ENCODE peak calls at places on chromosomes 4 and X, in seven cellular contexts. Z, R, E, D, H, T and S are unnamed samples.

GRCh38 chr4:25970691-25971427 is 56.8 kb downstream of the SMIM20 start:
- DNase-seq in Z (no peak), R (no peak), E (peak), D (peak), H (peak), T (peak), S (peak)

GRCh38 chr4:182923376-182923775 is 6.2 kb upstream of the DCTD start:
- DNase-seq in Z (no peak), R (no peak), E (no peak), D (no peak), H (no peak), T (peak), S (no peak)

GRCh38 chr4:142348489-142349076 is 497.5 kb downstream of the INPP4B start:
- DNase-seq in Z (no peak), R (no peak), E (no peak), D (no peak), H (no peak), T (no peak), S (peak)

GRCh38 chr4:11223261-11223660 is 205.4 kb downstream of the HS3ST1 start:
- DNase-seq in Z (no peak), R (no peak), E (no peak), D (no peak), H (no peak), T (no peak), S (no peak)

GRCh38 chr4:77159798-77160197 is 2.8 kb downstream of the CCNG2 start:
- DNase-seq in Z (no peak), R (no peak), E (no peak), D (no peak), H (no peak), T (no peak), S (no peak)

GRCh38 chr4:36320130-36320902 is 38.9 kb downstream of the DTHD1 start:
- DNase-seq in Z (no peak), R (no peak), E (no peak), D (no peak), H (no peak), T (no peak), S (no peak)

GRCh38 chrX:134683351-134683750 is 25.1 kb upstream of the PLAC1 start:
- DNase-seq in Z (no peak), R (no peak), E (no peak), D (no peak), H (no peak), T (no peak), S (no peak)

GRCh38 chr4:140095694-140096482 is 58.1 kb downstream of the MAML3 start:
- DNase-seq in Z (no peak), R (peak), E (no peak), D (peak), H (peak), T (peak), S (peak)

GRCh38 chr4:1418494-1419285 is 12.4 kb upstream of the NKX1-1 start:
- DNase-seq in Z (peak), R (no peak), E (no peak), D (no peak), H (no peak), T (no peak), S (no peak)

GRCh38 chrX:43003939-43004338 is 226.0 kb upstream of the PPP1R2C start:
- DNase-seq in Z (no peak), R (no peak), E (no peak), D (no peak), H (no peak), T (no peak), S (no peak)

GRCh38 chr4:864456-865120 is 38.7 kb upstream of the CPLX1 start:
- DNase-seq in Z (peak), R (no peak), E (no peak), D (no peak), H (no peak), T (no peak), S (no peak)

GRCh38 chr4:10006236-10006603 is 15.1 kb downstream of the SLC2A9 start:
- DNase-seq in Z (no peak), R (peak), E (peak), D (peak), H (peak), T (peak), S (peak)

GRCh38 chrX:150406559-150406958 is 43.4 kb downstream of the MAMLD1 start:
- DNase-seq in Z (no peak), R (no peak), E (no peak), D (no peak), H (no peak), T (no peak), S (no peak)

GRCh38 chr4:27084685-27085356 is 224.2 kb downstream of the STIM2 start:
- DNase-seq in Z (peak), R (peak), E (peak), D (peak), H (peak), T (peak), S (peak)

GRCh38 chr4:8776366-8776765 is 95.3 kb downstream of the HMX1 start:
- DNase-seq in Z (peak), R (no peak), E (no peak), D (no peak), H (no peak), T (no peak), S (no peak)

GRCh38 chrX:115233497-115234219 is at the start of gene LRCH2:
- DNase-seq in Z (peak), R (peak), E (peak), D (peak), H (peak), T (peak), S (no peak)

GRCh38 chr4:85955614-85956295 is 404.1 kb downstream of the MAPK10 start:
- DNase-seq in Z (no peak), R (no peak), E (no peak), D (no peak), H (no peak), T (no peak), S (no peak)

GRCh38 chr4:159150380-159150779 is 47.5 kb downstream of the RAPGEF2 start:
- DNase-seq in Z (no peak), R (no peak), E (no peak), D (no peak), H (no peak), T (no peak), S (no peak)

GRCh38 chr4:186946682-186947294 is 223.1 kb upstream of the FAT1 start:
- DNase-seq in Z (no peak), R (no peak), E (peak), D (peak), H (peak), T (peak), S (peak)

GRCh38 chr4:126758493-126758892 is 874.3 kb upstream of the INTU start:
- DNase-seq in Z (no peak), R (no peak), E (no peak), D (no peak), H (no peak), T (no peak), S (no peak)

DNA sequence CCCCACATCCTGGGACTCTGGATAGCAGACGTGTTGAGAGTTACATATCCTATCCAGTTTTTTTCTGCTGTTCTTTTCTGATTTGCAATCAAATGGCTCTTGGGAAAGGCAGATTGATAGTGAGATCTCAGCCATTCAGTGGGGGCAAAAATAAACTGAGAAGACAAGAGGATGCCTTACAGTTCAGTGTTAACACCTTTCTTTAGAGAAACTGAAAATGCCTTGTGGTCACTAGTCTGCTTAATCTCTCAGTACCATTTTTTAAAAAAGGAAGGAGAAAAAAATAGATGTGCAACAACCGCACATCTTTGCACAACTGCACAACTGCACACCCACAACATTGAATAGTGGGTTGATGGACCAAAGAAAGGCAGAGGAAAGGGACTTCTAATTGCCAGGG is 109.3 kb downstream of the ARHGEF9 start:
- DNase-seq in Z (no peak), R (no peak), E (no peak), D (no peak), H (no peak), T (no peak), S (no peak)
- H3K4me3 ChIP-seq in Z (no peak), R (no peak), E (no peak), D (no peak), H (no peak), T (no peak), S (no peak)

GRCh38 chrX:3697701-3698279 is 15.7 kb downstream of the PRKX start:
- DNase-seq in Z (peak), R (peak), E (no peak), D (peak), H (no peak), T (peak), S (peak)

GRCh38 chrX:3697220-3697684 is 16.2 kb downstream of the PRKX start:
- DNase-seq in Z (no peak), R (no peak), E (no peak), D (no peak), H (no peak), T (no peak), S (peak)

GRCh38 chrX:3699841-3700381 is 13.5 kb downstream of the PRKX start:
- DNase-seq in Z (no peak), R (peak), E (no peak), D (peak), H (no peak), T (peak), S (no peak)
- H3K4me3 ChIP-seq in Z (peak), R (no peak), E (peak), D (peak), H (no peak), T (peak), S (peak)

GRCh38 chrX:107348051-107348450 is 101.4 kb upstream of the FRMPD3 start:
- DNase-seq in Z (no peak), R (no peak), E (no peak), D (no peak), H (no peak), T (no peak), S (no peak)

GRCh38 chrX:107348990-107349389 is 100.5 kb upstream of the FRMPD3 start:
- DNase-seq in Z (no peak), R (no peak), E (no peak), D (no peak), H (no peak), T (no peak), S (no peak)
- H3K4me3 ChIP-seq in Z (no peak), R (no peak), E (no peak), D (no peak), H (no peak), T (no peak), S (no peak)

GRCh38 chrX:132505116-132505515 is 16.3 kb upstream of the MBNL3 start:
- DNase-seq in Z (no peak), R (no peak), E (no peak), D (peak), H (peak), T (peak), S (peak)

GRCh38 chrX:132497432-132497831 is 8.6 kb upstream of the MBNL3 start:
- DNase-seq in Z (no peak), R (no peak), E (no peak), D (no peak), H (no peak), T (no peak), S (no peak)

GRCh38 chrX:132504417-132504816 is 15.6 kb upstream of the MBNL3 start:
- DNase-seq in Z (no peak), R (no peak), E (no peak), D (no peak), H (no peak), T (no peak), S (no peak)

DNA sequence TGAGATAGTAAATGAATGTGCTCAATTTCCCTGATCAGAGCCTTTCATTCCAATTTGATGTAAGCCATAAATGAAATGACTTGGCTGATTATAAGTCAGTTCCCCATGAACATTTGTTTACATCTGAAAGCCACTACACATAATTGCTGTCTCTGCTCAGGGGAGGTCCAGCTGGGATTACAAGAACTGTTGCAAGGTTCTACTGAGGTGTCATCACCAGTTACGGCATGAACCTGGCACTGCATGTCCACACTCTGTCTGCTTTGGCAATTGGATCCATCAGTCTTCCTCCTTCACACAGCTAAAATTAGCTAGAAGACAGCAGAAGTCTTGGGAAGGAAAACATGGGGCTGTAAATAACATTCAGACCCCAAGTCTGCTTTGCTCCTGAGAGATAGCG is 12.8 kb upstream of the MBNL3 start:
- DNase-seq in Z (no peak), R (no peak), E (no peak), D (no peak), H (no peak), T (no peak), S (no peak)
- H3K4me3 ChIP-seq in Z (no peak), R (no peak), E (no peak), D (no peak), H (no peak), T (no peak), S (no peak)

DNA sequence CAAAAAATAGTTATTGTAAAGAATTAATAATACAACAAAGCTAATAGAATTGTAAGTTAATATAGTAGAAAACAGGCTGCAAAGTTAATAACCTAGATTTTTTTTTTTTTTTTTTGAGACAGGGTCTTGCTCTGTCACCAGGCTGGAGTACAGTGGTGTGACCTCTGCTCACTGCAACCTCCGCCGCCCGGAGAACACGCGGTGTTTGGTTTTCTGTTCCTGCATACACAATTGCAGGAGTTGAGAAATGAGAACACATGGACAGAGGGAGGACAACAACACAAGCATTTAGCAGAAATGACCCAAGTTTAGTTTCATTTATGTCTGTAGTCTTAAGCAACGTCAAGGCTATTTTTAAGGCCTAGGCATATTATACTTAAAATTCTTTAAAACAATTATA is 145.9 kb upstream of the PCDH10 start:
- DNase-seq in Z (no peak), R (no peak), E (no peak), D (no peak), H (no peak), T (no peak), S (no peak)
- H3K4me3 ChIP-seq in Z (no peak), R (no peak), E (no peak), D (no peak), H (no peak), T (no peak), S (no peak)